ENCODE peak calls at places on chromosomes 2 and 18, in four cellular contexts. One of them, this sample, is unnamed.

GRCh38 chr2:7612969-7613368 is 695.8 kb downstream of the RNF144A start:
- DNase-seq in tibial nerve: no peak
- DNase-seq in A549: no peak
- DNase-seq in AG04449: peak; percentile 66
- DNase-seq in this sample: no peak

GRCh38 chr2:102499558-102499957 is 26.5 kb downstream of the SLC9A4 start:
- DNase-seq in tibial nerve: no peak
- DNase-seq in A549: no peak
- DNase-seq in AG04449: no peak
- DNase-seq in this sample: no peak

GRCh38 chr18:54717673-54718435 is 110.4 kb upstream of the RAB27B start:
- DNase-seq in tibial nerve: no peak
- DNase-seq in A549: no peak
- DNase-seq in AG04449: no peak
- DNase-seq in this sample: no peak

GRCh38 chr18:77165489-77166415 is 33.2 kb upstream of the MBP start:
- DNase-seq in tibial nerve: peak; percentile 75
- DNase-seq in A549: no peak
- DNase-seq in AG04449: no peak
- DNase-seq in this sample: no peak

GRCh38 chr2:60413819-60414178 is 139.7 kb downstream of the BCL11A start:
- DNase-seq in tibial nerve: no peak
- DNase-seq in A549: no peak
- DNase-seq in AG04449: no peak
- DNase-seq in this sample: no peak

GRCh38 chr2:199862779-199863178 is 11.8 kb upstream of the FTCDNL1 start:
- DNase-seq in tibial nerve: no peak
- DNase-seq in A549: no peak
- DNase-seq in AG04449: no peak
- DNase-seq in this sample: no peak

GRCh38 chr2:237922641-237923361 is 44.0 kb upstream of the UBE2F start:
- DNase-seq in tibial nerve: no peak
- DNase-seq in A549: no peak
- DNase-seq in AG04449: no peak
- DNase-seq in this sample: no peak

GRCh38 chr2:97936199-97936598 is 59.5 kb downstream of the TMEM131 start:
- DNase-seq in tibial nerve: no peak
- DNase-seq in A549: no peak
- DNase-seq in AG04449: no peak
- DNase-seq in this sample: peak; percentile 16

GRCh38 chr2:127485051-127485693 is 41.1 kb downstream of the IWS1 start:
- DNase-seq in tibial nerve: no peak
- DNase-seq in A549: no peak
- DNase-seq in AG04449: no peak
- DNase-seq in this sample: no peak

GRCh38 chr2:37394263-37394662 is 49.8 kb downstream of the QPCT start:
- DNase-seq in tibial nerve: no peak
- DNase-seq in A549: no peak
- DNase-seq in AG04449: no peak
- DNase-seq in this sample: no peak

DNA sequence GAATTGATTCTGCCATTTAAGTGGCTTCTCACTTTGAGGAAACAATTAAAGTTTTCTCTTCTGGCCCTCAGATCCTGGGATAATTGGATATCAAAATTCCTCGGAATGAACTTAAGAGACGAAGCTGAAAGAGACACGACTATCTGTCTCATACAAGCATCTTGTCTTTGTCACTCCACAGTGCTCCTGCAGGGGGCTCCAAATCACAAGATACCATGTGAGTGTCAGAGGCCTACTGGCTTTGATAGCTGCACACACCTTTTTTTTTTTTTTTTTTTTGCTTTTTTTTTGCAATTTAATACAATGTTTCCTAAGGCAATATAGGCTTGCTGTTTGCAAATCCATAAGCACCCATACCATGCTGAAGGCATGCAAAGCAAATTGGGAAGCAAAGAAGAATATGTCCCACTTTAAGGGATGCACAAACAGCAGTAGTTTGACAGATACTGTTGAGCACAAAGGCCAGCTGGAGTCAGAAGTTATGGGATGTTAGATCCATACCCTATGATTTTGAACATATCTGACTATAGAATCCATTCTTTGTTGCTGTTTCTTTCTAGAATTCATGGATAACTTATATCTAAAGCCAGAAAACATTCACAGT is 109.0 kb upstream of the CBLN2 start:
- DNase-seq in tibial nerve: peak; percentile 10
- DNase-seq in A549: peak; percentile 43
- DNase-seq in AG04449: no peak
- DNase-seq in this sample: peak; percentile 46
- TF ChIP-seq CTCF in tibial nerve: no peak
- TF ChIP-seq CTCF in A549: no peak
- TF ChIP-seq CTCF in AG04449: no peak
- TF ChIP-seq CTCF in this sample: peak; percentile 66

GRCh38 chr2:53486185-53486584 is 281.4 kb upstream of the CHAC2 start:
- DNase-seq in tibial nerve: no peak
- DNase-seq in A549: no peak
- DNase-seq in AG04449: no peak
- DNase-seq in this sample: no peak

DNA sequence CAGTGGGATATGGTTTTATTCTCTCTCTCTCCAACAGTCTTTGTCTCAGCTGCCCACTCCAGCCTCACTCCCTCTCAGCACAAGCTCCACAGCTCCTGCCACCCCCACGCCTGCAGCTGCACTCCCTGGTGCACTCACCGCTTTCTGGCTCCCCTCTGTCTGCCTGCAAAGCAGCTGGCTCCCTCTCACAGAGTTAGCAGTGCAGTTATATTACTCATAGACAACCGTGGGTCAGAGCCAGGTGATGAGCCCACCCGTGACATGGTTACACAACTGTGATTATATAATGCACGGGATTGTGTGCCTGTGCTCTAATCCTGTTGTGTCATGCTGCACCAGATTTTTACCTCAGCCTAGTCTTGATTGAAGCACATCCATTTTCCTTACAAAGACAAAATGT is 276.9 kb upstream of the CHAC2 start:
- DNase-seq in tibial nerve: no peak
- DNase-seq in A549: peak; percentile 14
- DNase-seq in AG04449: no peak
- DNase-seq in this sample: no peak
- TF ChIP-seq CTCF in tibial nerve: no peak
- TF ChIP-seq CTCF in A549: no peak
- TF ChIP-seq CTCF in AG04449: no peak
- TF ChIP-seq CTCF in this sample: no peak

GRCh38 chr2:178844690-178845089 is 37.5 kb upstream of the TTN start:
- DNase-seq in tibial nerve: no peak
- DNase-seq in A549: no peak
- DNase-seq in AG04449: no peak
- DNase-seq in this sample: no peak
- TF ChIP-seq CTCF in tibial nerve: no peak
- TF ChIP-seq CTCF in A549: no peak
- TF ChIP-seq CTCF in AG04449: no peak
- TF ChIP-seq CTCF in this sample: no peak

GRCh38 chr18:6521804-6522418 is 107.2 kb upstream of the L3MBTL4 start:
- DNase-seq in tibial nerve: peak; percentile 17
- DNase-seq in A549: peak; percentile 17
- DNase-seq in AG04449: no peak
- DNase-seq in this sample: no peak
- TF ChIP-seq CTCF in tibial nerve: peak; percentile 39
- TF ChIP-seq CTCF in A549: peak; percentile 19
- TF ChIP-seq CTCF in AG04449: peak; percentile 63
- TF ChIP-seq CTCF in this sample: peak; percentile 70

GRCh38 chr2:69978157-69978904 is 16.9 kb upstream of the ASPRV1 start:
- DNase-seq in tibial nerve: no peak
- DNase-seq in A549: no peak
- DNase-seq in AG04449: no peak
- DNase-seq in this sample: no peak

GRCh38 chr2:69983392-69983791 is 22.0 kb upstream of the ASPRV1 start:
- DNase-seq in tibial nerve: no peak
- DNase-seq in A549: no peak
- DNase-seq in AG04449: no peak
- DNase-seq in this sample: no peak

GRCh38 chr2:69977208-69977607 is 15.8 kb upstream of the ASPRV1 start:
- DNase-seq in tibial nerve: no peak
- DNase-seq in A549: no peak
- DNase-seq in AG04449: no peak
- DNase-seq in this sample: no peak

GRCh38 chr2:69979902-69980301 is 18.5 kb upstream of the ASPRV1 start:
- DNase-seq in tibial nerve: no peak
- DNase-seq in A549: no peak
- DNase-seq in AG04449: no peak
- DNase-seq in this sample: no peak

GRCh38 chr2:69980408-69980807 is 19.0 kb upstream of the ASPRV1 start:
- DNase-seq in tibial nerve: no peak
- DNase-seq in A549: no peak
- DNase-seq in AG04449: no peak
- DNase-seq in this sample: no peak
- TF ChIP-seq CTCF in tibial nerve: no peak
- TF ChIP-seq CTCF in A549: no peak
- TF ChIP-seq CTCF in AG04449: no peak
- TF ChIP-seq CTCF in this sample: no peak

GRCh38 chr2:197852127-197852526 is 47.7 kb downstream of the PLCL1 start:
- DNase-seq in tibial nerve: no peak
- DNase-seq in A549: no peak
- DNase-seq in AG04449: no peak
- DNase-seq in this sample: no peak

GRCh38 chr2:197853549-197853948 is 49.2 kb downstream of the PLCL1 start:
- DNase-seq in tibial nerve: no peak
- DNase-seq in A549: no peak
- DNase-seq in AG04449: no peak
- DNase-seq in this sample: no peak

GRCh38 chr2:197848602-197849001 is 44.2 kb downstream of the PLCL1 start:
- DNase-seq in tibial nerve: no peak
- DNase-seq in A549: no peak
- DNase-seq in AG04449: no peak
- DNase-seq in this sample: no peak

GRCh38 chr2:197850882-197851281 is 46.5 kb downstream of the PLCL1 start:
- DNase-seq in tibial nerve: no peak
- DNase-seq in A549: no peak
- DNase-seq in AG04449: no peak
- DNase-seq in this sample: no peak

DNA sequence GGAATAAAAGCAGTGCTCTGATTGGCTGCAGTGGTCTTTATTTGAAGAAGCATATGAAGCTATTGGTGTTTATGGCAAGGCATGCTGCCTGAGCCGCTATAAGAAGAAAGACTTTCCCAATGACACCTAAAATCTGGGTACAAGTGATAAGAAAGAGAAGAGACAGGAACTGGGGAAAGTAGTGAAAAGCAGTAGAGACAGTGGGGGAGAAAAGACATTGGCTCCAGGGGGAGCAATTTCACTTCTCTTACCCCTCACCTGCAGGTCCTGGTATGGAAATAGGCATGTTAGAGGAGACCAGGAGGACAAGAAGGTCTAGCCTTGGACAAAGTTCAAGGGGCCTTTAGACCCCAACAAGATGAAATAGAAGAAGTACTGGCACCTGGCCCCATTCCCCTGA is 47.1 kb downstream of the PLCL1 start:
- DNase-seq in tibial nerve: no peak
- DNase-seq in A549: no peak
- DNase-seq in AG04449: no peak
- DNase-seq in this sample: no peak
- TF ChIP-seq CTCF in tibial nerve: no peak
- TF ChIP-seq CTCF in A549: no peak
- TF ChIP-seq CTCF in AG04449: peak; percentile 5
- TF ChIP-seq CTCF in this sample: no peak

GRCh38 chr2:12326449-12327190 is 390.1 kb upstream of the TRIB2 start:
- DNase-seq in tibial nerve: no peak
- DNase-seq in A549: no peak
- DNase-seq in AG04449: no peak
- DNase-seq in this sample: no peak
- TF ChIP-seq CTCF in tibial nerve: no peak
- TF ChIP-seq CTCF in A549: no peak
- TF ChIP-seq CTCF in AG04449: no peak
- TF ChIP-seq CTCF in this sample: peak; percentile 51

GRCh38 chr2:109126501-109126860 is 2.5 kb upstream of the SH3RF3 start:
- DNase-seq in tibial nerve: no peak
- DNase-seq in A549: no peak
- DNase-seq in AG04449: peak; percentile 61
- DNase-seq in this sample: no peak

GRCh38 chr2:109127556-109127955 is 1.4 kb upstream of the SH3RF3 start:
- DNase-seq in tibial nerve: no peak
- DNase-seq in A549: no peak
- DNase-seq in AG04449: no peak
- DNase-seq in this sample: no peak

GRCh38 chr2:109128466-109129355 is at the start of gene SH3RF3:
- DNase-seq in tibial nerve: peak; percentile 19
- DNase-seq in A549: peak; percentile 61
- DNase-seq in AG04449: no peak
- DNase-seq in this sample: peak; percentile 34

GRCh38 chr2:109129356-109129920 is 433 bp downstream of the SH3RF3 start:
- DNase-seq in tibial nerve: no peak
- DNase-seq in A549: peak; percentile 24
- DNase-seq in AG04449: no peak
- DNase-seq in this sample: no peak

DNA sequence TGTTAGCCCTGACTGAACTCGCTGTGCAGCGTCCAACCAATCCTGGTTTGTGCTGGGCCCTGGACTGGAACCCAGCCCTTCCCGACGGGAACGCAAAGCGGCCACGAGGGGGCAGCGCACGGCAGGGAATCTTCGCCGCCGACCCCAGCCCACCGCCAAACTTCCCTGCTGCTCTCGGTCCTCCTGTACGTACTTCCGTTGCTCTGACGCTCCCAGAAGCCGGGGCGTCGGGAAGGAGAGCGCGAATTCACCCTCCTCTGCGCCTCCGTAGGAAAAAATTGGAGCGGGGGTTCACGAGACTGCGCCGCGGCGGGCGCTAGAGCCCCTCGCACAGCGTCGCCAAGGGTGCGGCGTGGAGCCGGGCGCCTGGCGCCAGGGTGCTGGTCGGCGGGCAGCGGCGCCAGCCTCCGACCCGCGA is 948 bp upstream of the SH3RF3 start:
- DNase-seq in tibial nerve: peak; percentile 73
- DNase-seq in A549: peak; percentile 77
- DNase-seq in AG04449: peak; percentile 42
- DNase-seq in this sample: peak; percentile 71
- TF ChIP-seq CTCF in tibial nerve: peak; percentile 70
- TF ChIP-seq CTCF in A549: peak; percentile 87
- TF ChIP-seq CTCF in AG04449: peak; percentile 98
- TF ChIP-seq CTCF in this sample: peak; percentile 96